ENCODE peak calls at places on chromosomes 16 and 17, in five cellular contexts. One of them, this sample, is unnamed.

GRCh38 chr16:88619859-88620655 is 18.3 kb upstream of the IL17C start:
- DNase-seq in fibroblast of pulmonary artery: no peak
- DNase-seq in colonic mucosa: no peak
- DNase-seq in HCT116: no peak
- DNase-seq in stomach: no peak
- DNase-seq in this sample: no peak

GRCh38 chr17:6126768-6127167 is 56.6 kb downstream of the WSCD1 start:
- DNase-seq in HCT116: no peak
- DNase-seq in colonic mucosa: no peak
- DNase-seq in fibroblast of pulmonary artery: no peak
- DNase-seq in stomach: no peak
- DNase-seq in this sample: no peak

GRCh38 chr16:89026121-89026612 is 49.2 kb upstream of the CBFA2T3 start:
- DNase-seq in fibroblast of pulmonary artery: no peak
- DNase-seq in stomach: no peak
- DNase-seq in colonic mucosa: no peak
- DNase-seq in HCT116: peak; percentile 64
- DNase-seq in this sample: no peak

GRCh38 chr16:53805747-53806146 is 101.8 kb downstream of the FTO start:
- DNase-seq in HCT116: no peak
- DNase-seq in stomach: no peak
- DNase-seq in fibroblast of pulmonary artery: no peak
- DNase-seq in colonic mucosa: no peak
- DNase-seq in this sample: no peak

GRCh38 chr17:40659909-40660308 is 5.1 kb downstream of the KRT222 start:
- DNase-seq in stomach: no peak
- DNase-seq in fibroblast of pulmonary artery: no peak
- DNase-seq in colonic mucosa: no peak
- DNase-seq in HCT116: no peak
- DNase-seq in this sample: no peak

GRCh38 chr16:66120656-66121055 is 245.8 kb upstream of the CDH5 start:
- DNase-seq in HCT116: no peak
- DNase-seq in stomach: no peak
- DNase-seq in colonic mucosa: no peak
- DNase-seq in fibroblast of pulmonary artery: no peak
- DNase-seq in this sample: no peak

GRCh38 chr17:27577124-27577761 is 53.7 kb upstream of the LGALS9 start:
- DNase-seq in fibroblast of pulmonary artery: peak; percentile 61
- DNase-seq in colonic mucosa: no peak
- DNase-seq in HCT116: no peak
- DNase-seq in stomach: no peak
- DNase-seq in this sample: no peak

GRCh38 chr17:3845361-3845753 is 689 bp downstream of the NCBP3 start:
- DNase-seq in stomach: no peak
- DNase-seq in fibroblast of pulmonary artery: peak; percentile 13
- DNase-seq in HCT116: no peak
- DNase-seq in colonic mucosa: no peak
- DNase-seq in this sample: no peak

GRCh38 chr17:17692353-17693252 is 11.3 kb downstream of the RAI1 start:
- DNase-seq in stomach: no peak
- DNase-seq in fibroblast of pulmonary artery: no peak
- DNase-seq in HCT116: no peak
- DNase-seq in colonic mucosa: no peak
- DNase-seq in this sample: peak; percentile 52

GRCh38 chr17:39596543-39597267 is 11.0 kb downstream of the NEUROD2 start:
- DNase-seq in stomach: no peak
- DNase-seq in colonic mucosa: no peak
- DNase-seq in fibroblast of pulmonary artery: no peak
- DNase-seq in HCT116: no peak
- DNase-seq in this sample: no peak

DNA sequence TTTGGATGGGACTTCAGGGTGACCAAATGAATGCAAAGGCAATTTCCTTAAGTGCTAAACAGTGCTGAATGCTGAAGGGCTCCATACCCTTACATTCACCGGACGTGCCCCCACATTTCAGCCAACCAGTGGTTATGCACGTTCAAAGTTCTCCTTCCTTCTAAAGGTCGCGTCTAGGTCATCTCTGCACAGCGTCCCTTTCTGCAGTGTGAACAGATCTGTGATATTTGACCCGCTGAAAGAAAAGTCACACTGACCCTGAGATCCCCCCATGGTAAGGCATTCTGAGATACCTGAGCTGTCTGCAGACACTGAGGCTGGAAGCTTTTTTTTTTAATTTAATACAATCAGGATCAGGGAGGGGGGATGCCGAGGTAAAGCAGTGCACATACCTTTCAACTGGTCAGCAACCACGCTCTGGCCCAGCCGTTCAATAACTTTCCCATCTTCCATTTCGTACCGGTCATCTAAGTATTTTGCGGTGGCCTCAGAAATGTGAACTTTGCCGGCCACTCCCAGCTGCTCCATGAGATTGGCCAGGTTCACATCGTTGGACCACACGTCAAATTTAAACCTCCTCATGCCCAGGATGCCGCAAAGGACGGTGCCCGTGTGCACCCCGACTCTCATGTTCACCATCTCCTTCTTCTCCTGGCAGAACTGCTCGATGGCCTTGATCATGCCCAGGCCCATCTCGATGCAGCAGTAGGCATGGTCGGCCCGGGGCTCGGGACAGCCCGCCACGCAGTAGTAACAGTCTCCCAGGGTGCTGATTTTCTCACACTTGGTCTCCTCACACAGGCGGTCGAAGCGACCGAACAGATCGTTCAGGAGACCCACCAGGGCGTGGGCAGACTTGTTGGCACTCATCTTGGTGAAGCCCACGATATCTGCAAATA is 2.6 kb downstream of the ADCY9 start:
- DNase-seq in stomach: no peak
- DNase-seq in colonic mucosa: no peak
- DNase-seq in fibroblast of pulmonary artery: no peak
- DNase-seq in HCT116: no peak
- DNase-seq in this sample: peak; percentile 84
- H3K4me3 ChIP-seq in stomach: peak overlapping the region; percentile 78
- H3K4me3 ChIP-seq in colonic mucosa: no peak overlapping the region
- H3K4me3 ChIP-seq in fibroblast of pulmonary artery: peak overlapping the region; percentile 53
- H3K4me3 ChIP-seq in HCT116: no peak overlapping the region
- H3K4me3 ChIP-seq in this sample: peak overlapping the region; percentile 91

GRCh38 chr16:11784048-11784780 is 12.8 kb downstream of the ZC3H7A start:
- DNase-seq in HCT116: no peak
- DNase-seq in colonic mucosa: no peak
- DNase-seq in fibroblast of pulmonary artery: no peak
- DNase-seq in stomach: no peak
- DNase-seq in this sample: no peak
- H3K4me3 ChIP-seq in HCT116: no peak overlapping the region
- H3K4me3 ChIP-seq in colonic mucosa: no peak overlapping the region
- H3K4me3 ChIP-seq in fibroblast of pulmonary artery: peak overlapping the region; percentile 32
- H3K4me3 ChIP-seq in stomach: no peak overlapping the region
- H3K4me3 ChIP-seq in this sample: no peak overlapping the region

GRCh38 chr17:20074489-20074888 is 65.3 kb downstream of the SPECC1 start:
- DNase-seq in HCT116: no peak
- DNase-seq in fibroblast of pulmonary artery: no peak
- DNase-seq in colonic mucosa: no peak
- DNase-seq in stomach: no peak
- DNase-seq in this sample: no peak
- H3K4me3 ChIP-seq in HCT116: no peak overlapping the region
- H3K4me3 ChIP-seq in fibroblast of pulmonary artery: no peak overlapping the region
- H3K4me3 ChIP-seq in colonic mucosa: no peak overlapping the region
- H3K4me3 ChIP-seq in stomach: peak overlapping the region; percentile 21
- H3K4me3 ChIP-seq in this sample: no peak overlapping the region

GRCh38 chr16:3057181-3058166 is 8.0 kb upstream of the IL32 start:
- DNase-seq in HCT116: no peak
- DNase-seq in colonic mucosa: no peak
- DNase-seq in stomach: no peak
- DNase-seq in fibroblast of pulmonary artery: no peak
- DNase-seq in this sample: no peak
- H3K4me3 ChIP-seq in HCT116: no peak overlapping the region
- H3K4me3 ChIP-seq in colonic mucosa: peak overlapping the region; percentile 89
- H3K4me3 ChIP-seq in stomach: peak overlapping the region; percentile 92
- H3K4me3 ChIP-seq in fibroblast of pulmonary artery: peak overlapping the region; percentile 7
- H3K4me3 ChIP-seq in this sample: no peak overlapping the region